ENCODE peak calls at places on chromosomes 1 and 21, in four cellular contexts. Y, U, F and D are unnamed samples.

GRCh38 chr1:225999912-226000337 is 782 bp upstream of the SDE2 start:
- DNase-seq in Y (no peak), U (peak), F (no peak), D (no peak)

GRCh38 chr1:155049651-155050559 is 1.2 kb upstream of the ADAM15 start:
- DNase-seq in Y (no peak), U (peak), F (peak), D (no peak)

GRCh38 chr1:184403961-184404726 is 17.3 kb downstream of the C1orf21 start:
- DNase-seq in Y (no peak), U (no peak), F (no peak), D (no peak)

GRCh38 chr1:150619576-150620509 is 9.6 kb downstream of the ENSA start:
- DNase-seq in Y (no peak), U (peak), F (peak), D (no peak)

GRCh38 chr21:39631842-39632577 is 19.3 kb downstream of the B3GALT5 start:
- DNase-seq in Y (no peak), U (no peak), F (no peak), D (no peak)

GRCh38 chr1:230073371-230074035 is 6.5 kb downstream of the GALNT2 start:
- DNase-seq in Y (no peak), U (peak), F (peak), D (no peak)

GRCh38 chr1:241716915-241717651 is 65.0 kb downstream of the WDR64 start:
- DNase-seq in Y (no peak), U (no peak), F (peak), D (no peak)

GRCh38 chr1:53552146-53552940 is 93.1 kb downstream of the DMRTB1 start:
- DNase-seq in Y (peak), U (peak), F (peak), D (no peak)

GRCh38 chr1:6570066-6570465 is 9.7 kb upstream of the ZBTB48 start:
- DNase-seq in Y (no peak), U (no peak), F (no peak), D (no peak)

GRCh38 chr21:30199989-30200388 is 15.9 kb downstream of the CLDN8 start:
- DNase-seq in Y (no peak), U (no peak), F (no peak), D (no peak)

GRCh38 chr1:73943270-73943669 is 254.7 kb downstream of the LRRIQ3 start:
- DNase-seq in Y (peak), U (no peak), F (peak), D (no peak)

GRCh38 chr1:176878750-176879536 is 285.6 kb downstream of the ASTN1 start:
- DNase-seq in Y (peak), U (no peak), F (no peak), D (no peak)
- TF ChIP-seq CTCF in Y (peak), U (peak), F (peak), D (no peak)

GRCh38 chr1:173342766-173343165 is 134.4 kb upstream of the PRDX6 start:
- DNase-seq in Y (no peak), U (no peak), F (no peak), D (no peak)

GRCh38 chr1:173341307-173341706 is 134.2 kb upstream of the TNFSF4 start:
- DNase-seq in Y (no peak), U (peak), F (peak), D (no peak)

GRCh38 chr1:173347276-173347675 is 129.9 kb upstream of the PRDX6 start:
- DNase-seq in Y (no peak), U (no peak), F (no peak), D (no peak)

GRCh38 chr1:173344034-173344743 is 132.9 kb upstream of the PRDX6 start:
- DNase-seq in Y (no peak), U (no peak), F (no peak), D (no peak)
- TF ChIP-seq CTCF in Y (no peak), U (no peak), F (no peak), D (no peak)

GRCh38 chr21:37717534-37717933 is 198.7 kb downstream of the KCNJ6 start:
- DNase-seq in Y (peak), U (no peak), F (peak), D (no peak)
- TF ChIP-seq CTCF in Y (peak), U (no peak), F (peak), D (no peak)

GRCh38 chr1:156258859-156259258 is 11.0 kb upstream of the PAQR6 start:
- DNase-seq in Y (no peak), U (no peak), F (no peak), D (no peak)

GRCh38 chr1:156262461-156263287 is 14.8 kb upstream of the PAQR6 start:
- DNase-seq in Y (no peak), U (peak), F (peak), D (no peak)

GRCh38 chr1:156260896-156261295 is 13.0 kb upstream of the PAQR6 start:
- DNase-seq in Y (no peak), U (no peak), F (no peak), D (no peak)

GRCh38 chr1:156257711-156258110 is 9.9 kb upstream of the PAQR6 start:
- DNase-seq in Y (no peak), U (no peak), F (no peak), D (no peak)

DNA sequence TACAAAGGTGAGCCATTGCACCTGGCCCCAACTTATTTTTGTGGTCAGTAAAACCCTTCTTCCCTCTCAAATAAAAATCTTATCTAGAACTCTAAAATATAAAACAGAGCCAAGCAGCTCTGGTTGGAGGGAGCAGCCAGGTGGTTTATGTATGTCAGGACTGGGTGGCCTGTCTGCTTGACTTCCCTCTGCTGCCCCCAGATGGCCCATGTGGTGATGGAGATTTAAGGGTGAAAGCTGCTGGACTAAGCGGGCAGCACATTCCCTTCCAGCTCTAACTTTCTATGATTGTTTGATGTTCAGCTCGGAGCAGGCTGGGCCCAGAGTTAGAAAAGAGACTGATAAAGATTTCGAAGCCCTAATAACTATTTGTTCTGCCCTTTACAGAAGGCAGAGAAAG is 11.9 kb upstream of the PAQR6 start:
- DNase-seq in Y (peak), U (no peak), F (no peak), D (no peak)
- TF ChIP-seq CTCF in Y (peak), U (no peak), F (peak), D (no peak)

GRCh38 chr1:15171271-15171908 is 17.8 kb downstream of the TMEM51 start:
- DNase-seq in Y (peak), U (no peak), F (no peak), D (no peak)

GRCh38 chr1:15167386-15167785 is 13.8 kb downstream of the TMEM51 start:
- DNase-seq in Y (no peak), U (no peak), F (peak), D (no peak)

GRCh38 chr1:15170071-15170470 is 16.5 kb downstream of the TMEM51 start:
- DNase-seq in Y (no peak), U (no peak), F (no peak), D (peak)

GRCh38 chr1:15172405-15173259 is 19.1 kb downstream of the TMEM51 start:
- DNase-seq in Y (no peak), U (no peak), F (no peak), D (no peak)

GRCh38 chr1:15168479-15168878 is 14.9 kb downstream of the TMEM51 start:
- DNase-seq in Y (no peak), U (peak), F (peak), D (no peak)
- TF ChIP-seq CTCF in Y (no peak), U (peak), F (peak), D (no peak)

GRCh38 chr1:215279682-215280081 is 197.1 kb downstream of the KCNK2 start:
- DNase-seq in Y (no peak), U (no peak), F (no peak), D (no peak)

GRCh38 chr1:215273838-215274516 is 191.4 kb downstream of the KCNK2 start:
- DNase-seq in Y (no peak), U (peak), F (peak), D (no peak)

GRCh38 chr1:215276582-215276981 is 194.0 kb downstream of the KCNK2 start:
- DNase-seq in Y (no peak), U (no peak), F (no peak), D (no peak)

GRCh38 chr1:215282557-215282956 is 200.0 kb downstream of the KCNK2 start:
- DNase-seq in Y (no peak), U (peak), F (peak), D (no peak)

DNA sequence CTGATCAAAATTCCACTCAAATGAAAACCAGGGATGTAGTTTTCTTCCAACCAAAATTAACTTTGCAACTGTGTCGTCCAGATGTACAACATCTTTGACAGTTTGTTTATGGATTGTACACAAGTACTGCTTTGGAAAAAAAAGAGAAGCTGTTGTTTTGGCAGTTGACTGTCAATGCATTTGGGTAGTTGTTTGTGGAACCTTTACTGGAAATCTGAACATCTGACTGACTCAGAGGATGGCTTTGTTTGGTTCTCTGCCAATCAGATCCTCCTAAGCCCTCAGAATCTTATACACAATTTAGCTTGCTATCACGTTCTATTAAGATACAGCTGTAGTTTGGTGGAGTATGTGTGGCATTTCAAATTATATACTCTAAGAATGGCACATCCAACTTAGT is 195.0 kb downstream of the KCNK2 start:
- DNase-seq in Y (no peak), U (peak), F (peak), D (no peak)
- TF ChIP-seq CTCF in Y (no peak), U (no peak), F (no peak), D (no peak)

DNA sequence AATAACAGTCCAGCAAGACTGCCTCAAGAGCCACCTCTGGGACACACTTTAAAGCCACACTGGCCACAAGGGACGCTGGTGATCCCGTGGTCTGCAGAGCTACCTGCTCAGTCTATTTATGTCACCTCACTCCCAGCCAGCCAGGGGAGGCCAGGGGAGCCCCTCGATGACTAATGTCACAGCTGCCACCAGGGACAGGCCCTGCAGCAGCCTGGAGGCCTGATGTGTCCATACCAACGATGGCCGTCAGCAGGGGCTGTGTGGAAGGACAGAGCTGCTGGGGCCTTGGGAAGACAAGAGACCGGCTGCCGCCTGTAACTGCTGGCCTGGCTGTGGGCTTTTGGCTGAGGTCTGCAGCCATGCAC is 71.0 kb downstream of the SIK1 start:
- DNase-seq in Y (no peak), U (no peak), F (no peak), D (no peak)
- TF ChIP-seq CTCF in Y (no peak), U (no peak), F (no peak), D (no peak)